ENCODE peak calls at places on chromosomes 4 and X, in nine cellular contexts. S is transverse colon; C is aorta; Q is A549; H is PC-9; R is PC-3; I is CD8-positive, alpha-beta memory T cell; T is CD4-positive, CD25-positive, alpha-beta regulatory T cell; W is upper lobe of right lung. V is an unnamed sample.

GRCh38 chr4:105619193-105619931 is 66.9 kb downstream of the ARHGEF38 start:
- DNase-seq in S (peak; percentile 64), C (peak; percentile 82), Q (no peak), H (peak; percentile 16), R (peak; percentile 73), I (no peak), T (no peak), W (peak; percentile 89), V (no peak)

GRCh38 chr4:55004831-55005230 is 120.6 kb downstream of the KDR start:
- DNase-seq in S (no peak), C (no peak), Q (no peak), H (no peak), R (no peak), I (no peak), T (no peak), W (no peak), V (no peak)

GRCh38 chrX:18620349-18620748 is 51.6 kb downstream of the RS1 start:
- DNase-seq in S (peak; percentile 12), C (no peak), Q (no peak), H (no peak), R (no peak), I (no peak), T (no peak), W (no peak), V (peak; percentile 39)

GRCh38 chrX:130295519-130296314 is 27.0 kb upstream of the ZNF280C start:
- DNase-seq in S (no peak), C (no peak), Q (no peak), H (no peak), R (peak; percentile 33), I (no peak), T (no peak), W (no peak), V (no peak)

GRCh38 chr4:155353923-155354540 is 22.7 kb downstream of the MAP9 start:
- DNase-seq in S (peak; percentile 64), C (peak; percentile 86), Q (peak; percentile 59), H (peak; percentile 22), R (peak; percentile 73), I (peak; percentile 13), T (peak; percentile 5), W (peak; percentile 75), V (peak; percentile 37)

GRCh38 chr4:3873446-3874415 is 107.5 kb downstream of the ADRA2C start:
- DNase-seq in S (no peak), C (peak; percentile 68), Q (peak; percentile 16), H (no peak), R (no peak), I (no peak), T (no peak), W (peak; percentile 57), V (no peak)

GRCh38 chr4:141580523-141580922 is 55.9 kb upstream of the IL15 start:
- DNase-seq in S (no peak), C (no peak), Q (no peak), H (no peak), R (no peak), I (no peak), T (no peak), W (no peak), V (no peak)

GRCh38 chr4:138401330-138401729 is 159.2 kb upstream of the SLC7A11 start:
- DNase-seq in S (no peak), C (peak; percentile 73), Q (no peak), H (no peak), R (no peak), I (no peak), T (no peak), W (no peak), V (no peak)

GRCh38 chr4:1337376-1337831 is 9.6 kb upstream of the UVSSA start:
- DNase-seq in S (peak; percentile 50), C (no peak), Q (no peak), H (peak; percentile 68), R (peak; percentile 52), I (no peak), T (no peak), W (no peak), V (peak; percentile 53)

GRCh38 chr4:7909966-7910720 is 29.5 kb downstream of the AFAP1 start:
- DNase-seq in S (no peak), C (no peak), Q (no peak), H (peak; percentile 45), R (peak; percentile 11), I (no peak), T (no peak), W (no peak), V (no peak)

GRCh38 chr4:55658657-55659056 is 22.6 kb upstream of the NMU start:
- DNase-seq in S (no peak), C (no peak), Q (no peak), H (no peak), R (peak; percentile 27), I (no peak), T (no peak), W (no peak), V (no peak)

GRCh38 chrX:43949669-43950068 is 23.5 kb downstream of the NDP start:
- DNase-seq in S (peak; percentile 22), C (no peak), Q (peak; percentile 48), H (no peak), R (peak; percentile 46), I (peak; percentile 23), T (peak; percentile 14), W (peak; percentile 60), V (peak; percentile 27)

GRCh38 chr4:101441446-101441845 is 94.1 kb upstream of the PPP3CA start:
- DNase-seq in S (no peak), C (no peak), Q (no peak), H (no peak), R (no peak), I (no peak), T (no peak), W (no peak), V (no peak)

GRCh38 chr4:182642831-182643230 is 274.4 kb downstream of the DCTD start:
- DNase-seq in S (no peak), C (no peak), Q (peak; percentile 0), H (no peak), R (peak; percentile 21), I (no peak), T (no peak), W (no peak), V (no peak)

GRCh38 chr4:89137695-89138094 is 26.4 kb downstream of the TIGD2 start:
- DNase-seq in S (no peak), C (no peak), Q (no peak), H (no peak), R (no peak), I (no peak), T (no peak), W (no peak), V (no peak)

GRCh38 chr4:75849459-75849858 is 52.8 kb downstream of the PPEF2 start:
- DNase-seq in S (no peak), C (no peak), Q (no peak), H (no peak), R (no peak), I (no peak), T (no peak), W (no peak), V (no peak)

GRCh38 chrX:55695227-55696018 is 22.1 kb upstream of the RRAGB start:
- DNase-seq in S (no peak), C (no peak), Q (no peak), H (no peak), R (no peak), I (peak; percentile 60), T (peak; percentile 55), W (no peak), V (no peak)

GRCh38 chr4:153345011-153345981 is 808 bp downstream of the MND1 start:
- DNase-seq in S (peak; percentile 14), C (peak; percentile 77), Q (peak; percentile 57), H (peak; percentile 33), R (peak; percentile 50), I (peak; percentile 48), T (peak; percentile 57), W (peak; percentile 68), V (peak; percentile 35)

GRCh38 chr4:14743172-14743571 is 259.1 kb upstream of the CPEB2 start:
- DNase-seq in S (no peak), C (no peak), Q (no peak), H (no peak), R (no peak), I (no peak), T (no peak), W (no peak), V (no peak)

GRCh38 chr4:41622816-41623215 is 84.9 kb downstream of the LIMCH1 start:
- DNase-seq in S (no peak), C (no peak), Q (no peak), H (no peak), R (no peak), I (no peak), T (no peak), W (no peak), V (no peak)
- H3K4me1 ChIP-seq in S (no peaks in the 10 kb centered on the region), C (peaks cover 5% of the 10 kb centered on the region), Q (no peaks in the 10 kb centered on the region), H (no peaks in the 10 kb centered on the region), R (no peaks in the 10 kb centered on the region), I (no peaks in the 10 kb centered on the region), T (no peaks in the 10 kb centered on the region), W (peaks cover 3% of the 10 kb centered on the region), V (no peaks in the 10 kb centered on the region)

GRCh38 chr4:61202100-61202637 is 2.0 kb downstream of the ADGRL3 start:
- DNase-seq in S (no peak), C (peak; percentile 81), Q (no peak), H (no peak), R (peak; percentile 14), I (no peak), T (no peak), W (no peak), V (no peak)
- H3K4me3 ChIP-seq in S (peak overlapping the region; percentile 38), C (peak overlapping the region; percentile 92), Q (no peak overlapping the region), H (no peak overlapping the region), R (peak overlapping the region; percentile 65), I (no peak overlapping the region), T (no peak overlapping the region), W (peak overlapping the region; percentile 52), V (peak overlapping the region; percentile 14)

DNA sequence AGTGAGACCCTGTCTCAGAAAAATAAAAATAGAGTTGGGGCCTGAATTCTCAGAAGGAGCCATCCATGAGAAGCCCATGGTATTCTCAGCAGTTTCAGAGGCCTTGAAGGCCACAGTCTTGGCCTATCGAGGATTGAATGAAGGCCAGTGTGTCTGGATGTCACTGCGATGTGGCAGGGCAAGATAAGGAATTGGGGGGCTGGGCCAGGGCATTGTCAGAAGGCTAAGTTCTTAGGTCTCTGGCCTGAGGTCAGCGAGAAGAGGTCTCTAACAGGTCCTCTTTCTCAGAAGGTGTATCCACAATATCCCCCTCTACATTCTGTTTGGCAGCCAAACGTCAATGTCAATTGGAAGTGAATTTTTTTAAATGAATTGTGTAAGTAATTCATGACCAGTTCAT is 5.7 kb downstream of the ZNF275 start:
- DNase-seq in S (no peak), C (no peak), Q (no peak), H (no peak), R (no peak), I (no peak), T (no peak), W (no peak), V (no peak)
- H3K4me1 ChIP-seq in S (peaks cover 9% of the 10 kb centered on the region), C (no peaks in the 10 kb centered on the region), Q (peaks cover 4% of the 10 kb centered on the region), H (no peaks in the 10 kb centered on the region), R (no peaks in the 10 kb centered on the region), I (peaks cover 60% of the 10 kb centered on the region), T (peaks cover 58% of the 10 kb centered on the region), W (no peaks in the 10 kb centered on the region), V (no peaks in the 10 kb centered on the region)

GRCh38 chr4:92304636-92305035 is 870 bp downstream of the GRID2 start:
- DNase-seq in S (no peak), C (no peak), Q (no peak), H (no peak), R (no peak), I (no peak), T (no peak), W (no peak), V (no peak)
- H3K4me3 ChIP-seq in S (no peak overlapping the region), C (no peak overlapping the region), Q (peak overlapping the region; percentile 39), H (no peak overlapping the region), R (peak overlapping the region; percentile 80), I (no peak overlapping the region), T (no peak overlapping the region), W (no peak overlapping the region), V (no peak overlapping the region)

GRCh38 chrX:13691845-13692334 is 3.0 kb downstream of the RAB9A start:
- DNase-seq in S (no peak), C (no peak), Q (no peak), H (no peak), R (no peak), I (no peak), T (no peak), W (no peak), V (no peak)
- H3K4me1 ChIP-seq in S (peaks cover 58% of the 10 kb centered on the region), C (peaks cover 2% of the 10 kb centered on the region), Q (peaks cover 45% of the 10 kb centered on the region), H (peaks cover 50% of the 10 kb centered on the region), R (peaks cover 15% of the 10 kb centered on the region), I (peaks cover 59% of the 10 kb centered on the region), T (peaks cover 26% of the 10 kb centered on the region), W (peaks cover 13% of the 10 kb centered on the region), V (peaks cover 6% of the 10 kb centered on the region)

V was measured in small intestine.